ENCODE peak calls at places on chromosome 21, in four cellular contexts. R, I, X and H are unnamed samples.

GRCh38 chr21:15183712-15184353 is 119.0 kb upstream of the NRIP1 start:
- DNase-seq in R (no peak), I (no peak), X (no peak), H (no peak)

GRCh38 chr21:41139275-41139674 is 28.7 kb upstream of the BACE2 start:
- DNase-seq in R (no peak), I (peak; percentile 3), X (no peak), H (no peak)

GRCh38 chr21:38853421-38853919 is 47.7 kb downstream of the ETS2 start:
- DNase-seq in R (peak; percentile 99), I (peak; percentile 86), X (no peak), H (peak; percentile 91)

GRCh38 chr21:36661511-36662309 is 37.2 kb upstream of the SIM2 start:
- DNase-seq in R (no peak), I (no peak), X (no peak), H (peak; percentile 47)

GRCh38 chr21:16533692-16534407 is 804.1 kb downstream of the USP25 start:
- DNase-seq in R (peak; percentile 31), I (no peak), X (no peak), H (peak; percentile 60)

GRCh38 chr21:39576518-39577128 is 36.1 kb upstream of the B3GALT5 start:
- DNase-seq in R (no peak), I (no peak), X (no peak), H (no peak)

GRCh38 chr21:29187939-29188338 is 57.5 kb downstream of the MAP3K7CL start:
- DNase-seq in R (peak; percentile 95), I (no peak), X (no peak), H (peak; percentile 94)

GRCh38 chr21:41926807-41927171 is 27.0 kb downstream of the C2CD2 start:
- DNase-seq in R (no peak), I (no peak), X (no peak), H (no peak)

GRCh38 chr21:26632691-26633090 is 59.6 kb upstream of the CYYR1 start:
- DNase-seq in R (no peak), I (no peak), X (no peak), H (no peak)

GRCh38 chr21:40699366-40699765 is 147.6 kb downstream of the DSCAM start:
- DNase-seq in R (no peak), I (no peak), X (no peak), H (no peak)

GRCh38 chr21:45977396-45977795 is 4.2 kb upstream of the COL6A1 start:
- DNase-seq in R (no peak), I (peak; percentile 79), X (no peak), H (no peak)

GRCh38 chr21:28745131-28746055 is 247.3 kb downstream of the LTN1 start:
- DNase-seq in R (peak; percentile 77), I (peak; percentile 79), X (peak; percentile 59), H (peak; percentile 80)

GRCh38 chr21:30839304-30839703 is 9.7 kb upstream of the KRTAP7-1 start:
- DNase-seq in R (no peak), I (no peak), X (no peak), H (peak; percentile 37)

GRCh38 chr21:46148106-46148505 is 7.3 kb downstream of the FTCD start:
- DNase-seq in R (no peak), I (peak; percentile 18), X (no peak), H (no peak)

GRCh38 chr21:17802568-17802967 is 16.6 kb downstream of the C21orf91 start:
- DNase-seq in R (peak; percentile 70), I (no peak), X (no peak), H (peak; percentile 38)

GRCh38 chr21:29719561-29719960 is 220.2 kb downstream of the GRIK1 start:
- DNase-seq in R (no peak), I (no peak), X (no peak), H (no peak)

GRCh38 chr21:29193907-29194306 is 63.5 kb downstream of the MAP3K7CL start:
- DNase-seq in R (no peak), I (no peak), X (no peak), H (no peak)

GRCh38 chr21:36728371-36729111 is 29.6 kb downstream of the SIM2 start:
- DNase-seq in R (no peak), I (no peak), X (no peak), H (no peak)

GRCh38 chr21:29938968-29939858 is 583 bp downstream of the GRIK1 start:
- DNase-seq in R (peak; percentile 0), I (peak; percentile 63), X (no peak), H (peak; percentile 20)

GRCh38 chr21:28856588-28857250 is 136.0 kb downstream of the LTN1 start:
- DNase-seq in R (no peak), I (no peak), X (no peak), H (no peak)

GRCh38 chr21:35475006-35475405 is 425.9 kb upstream of the RUNX1 start:
- DNase-seq in R (peak; percentile 34), I (no peak), X (no peak), H (peak; percentile 52)

GRCh38 chr21:19490481-19490880 is 1086.9 kb upstream of the TMPRSS15 start:
- DNase-seq in R (no peak), I (no peak), X (no peak), H (no peak)

GRCh38 chr21:46455575-46456385 is 2.9 kb upstream of the DIP2A start:
- DNase-seq in R (peak; percentile 79), I (no peak), X (no peak), H (peak; percentile 84)

GRCh38 chr21:41703857-41704501 is 62.9 kb downstream of the RIPK4 start:
- DNase-seq in R (no peak), I (peak; percentile 60), X (no peak), H (no peak)

GRCh38 chr21:29095203-29095602 is 21.8 kb upstream of the CCT8 start:
- DNase-seq in R (no peak), I (no peak), X (no peak), H (no peak)

GRCh38 chr21:46003575-46004007 is 22.0 kb downstream of the COL6A1 start:
- DNase-seq in R (no peak), I (peak; percentile 71), X (peak; percentile 42), H (no peak)

GRCh38 chr21:32340863-32341848 is 42.5 kb downstream of the MRAP start:
- DNase-seq in R (no peak), I (no peak), X (no peak), H (no peak)

GRCh38 chr21:46097826-46098286 is at the start of gene COL6A2:
- DNase-seq in R (no peak), I (peak; percentile 86), X (peak; percentile 55), H (peak; percentile 90)

GRCh38 chr21:21199342-21200102 is 201.3 kb downstream of the NCAM2 start:
- DNase-seq in R (no peak), I (no peak), X (no peak), H (peak; percentile 7)

GRCh38 chr21:32653326-32653901 is 41.2 kb upstream of the CFAP298 start:
- DNase-seq in R (no peak), I (no peak), X (no peak), H (peak; percentile 31)

GRCh38 chr21:32682696-32683474 is 44.9 kb downstream of the SYNJ1 start:
- DNase-seq in R (no peak), I (no peak), X (no peak), H (no peak)

GRCh38 chr21:42614811-42615342 is 38.5 kb upstream of the PDE9A start:
- DNase-seq in R (no peak), I (peak; percentile 88), X (peak; percentile 67), H (peak; percentile 29)

GRCh38 chr21:16821588-16821987 is 691.3 kb upstream of the CXADR start:
- DNase-seq in R (peak; percentile 45), I (no peak), X (no peak), H (no peak)

GRCh38 chr21:44315691-44316208 is 15.9 kb downstream of the PFKL start:
- DNase-seq in R (no peak), I (no peak), X (no peak), H (no peak)

GRCh38 chr21:44314561-44314960 is 14.7 kb downstream of the PFKL start:
- DNase-seq in R (no peak), I (no peak), X (no peak), H (no peak)

GRCh38 chr21:44312716-44313115 is 12.9 kb downstream of the PFKL start:
- DNase-seq in R (no peak), I (no peak), X (no peak), H (no peak)

GRCh38 chr21:44313451-44313850 is 13.6 kb downstream of the PFKL start:
- DNase-seq in R (no peak), I (no peak), X (no peak), H (no peak)

GRCh38 chr21:44314128-44314527 is 14.3 kb downstream of the PFKL start:
- DNase-seq in R (no peak), I (no peak), X (no peak), H (no peak)
- H3K36me3 ChIP-seq in R (peaks cover 5% of the 10 kb centered on the region), I (peaks cover 50% of the 10 kb centered on the region), X (peaks cover 95% of the 10 kb centered on the region), H (no peaks in the 10 kb centered on the region)

GRCh38 chr21:44752701-44753235 is 41.4 kb upstream of the TSPEAR start:
- DNase-seq in R (no peak), I (no peak), X (no peak), H (peak; percentile 55)
- H3K36me3 ChIP-seq in R (no peaks in the 10 kb centered on the region), I (no peaks in the 10 kb centered on the region), X (no peaks in the 10 kb centered on the region), H (no peaks in the 10 kb centered on the region)

DNA sequence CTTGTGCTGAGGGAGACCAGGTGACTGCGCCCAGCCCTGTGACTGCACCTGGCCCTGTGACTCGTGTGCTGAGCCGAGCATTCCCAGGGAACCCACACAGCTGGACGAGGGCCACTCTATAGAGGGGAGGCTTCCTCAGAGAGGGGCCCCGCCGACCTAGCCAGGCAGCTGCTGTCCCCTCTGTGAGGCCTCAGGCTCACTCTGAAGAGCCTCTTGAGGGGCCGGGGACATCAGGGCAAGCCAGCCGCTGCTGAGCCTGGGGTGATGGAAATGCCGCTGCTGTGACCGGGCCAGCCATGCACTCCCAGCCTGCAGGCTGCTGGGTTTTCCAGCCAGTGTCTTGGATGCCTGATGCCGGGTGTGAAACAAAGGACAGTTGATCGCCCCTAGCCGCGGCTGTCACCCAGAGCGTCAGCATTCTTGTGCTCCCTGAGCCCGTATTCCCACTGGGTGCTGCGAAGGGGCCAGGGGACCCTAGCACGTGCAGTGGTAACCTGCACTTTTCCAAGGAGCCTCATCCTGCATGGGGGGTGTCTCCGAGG is 17.5 kb downstream of the PFKL start:
- DNase-seq in R (no peak), I (no peak), X (no peak), H (no peak)
- H3K36me3 ChIP-seq in R (no peaks in the 10 kb centered on the region), I (peaks cover 39% of the 10 kb centered on the region), X (peaks cover 94% of the 10 kb centered on the region), H (no peaks in the 10 kb centered on the region)

DNA sequence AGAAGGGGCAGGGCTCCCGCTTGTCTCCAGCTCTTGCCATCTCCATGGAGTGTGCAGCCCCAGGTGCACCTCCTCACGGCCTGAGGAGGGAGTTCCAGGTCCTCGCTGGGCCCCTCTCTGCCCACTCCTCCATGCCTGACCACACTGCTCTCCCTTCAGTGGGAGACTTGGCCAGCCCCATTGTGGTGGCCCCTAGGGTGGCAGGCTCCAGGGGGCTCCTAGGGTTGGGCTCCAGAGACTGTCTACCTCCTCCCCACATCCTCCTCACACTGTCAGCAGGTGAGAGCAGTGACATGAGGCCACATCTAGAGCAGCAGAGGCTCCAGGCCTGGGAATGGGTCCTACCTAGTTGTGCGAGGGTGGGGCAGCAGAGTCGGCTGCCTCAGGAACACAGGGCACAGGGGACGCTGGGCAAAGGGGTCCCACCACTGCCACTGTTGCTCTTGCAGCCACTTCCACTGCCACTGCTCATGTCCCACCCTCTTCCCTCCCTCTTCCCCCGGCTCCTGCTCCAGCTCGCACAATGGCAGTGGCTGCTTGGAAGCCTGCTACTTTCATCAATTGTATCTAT is 514.8 kb downstream of the MRPL39 start:
- DNase-seq in R (no peak), I (peak; percentile 46), X (no peak), H (no peak)
- H3K36me3 ChIP-seq in R (no peaks in the 10 kb centered on the region), I (no peaks in the 10 kb centered on the region), X (no peaks in the 10 kb centered on the region), H (no peaks in the 10 kb centered on the region)